ENCODE peak calls at places on chromosomes 11 and 22, in nine cellular contexts. L is stimulated activated CD4-positive, alpha-beta T cell treated with anti-CD3 and anti-CD28 coated beads, Interleukin-12 subunit alpha, Interleukin-12 subunit beta, amount 100 ng/mL, for 4 hours; R is right atrium auricular region; D is naive thymus-derived CD8-positive, alpha-beta T cell; M is COLO829; Z is NCI-H1436; A is spleen; E is A549; S is lung. X is an unnamed sample.

GRCh38 chr22:36373258-36373579 is 14.5 kb downstream of the MYH9 start:
- DNase-seq in L (no peak), D (no peak), S (peak; percentile 84), E (no peak), M (no peak), A (peak; percentile 92), Z (no peak), R (no peak), X (no peak)

GRCh38 chr11:95081412-95081811 is 8.2 kb upstream of the ENDOD1 start:
- DNase-seq in A (no peak), S (no peak), M (no peak), D (no peak), L (no peak), E (no peak), Z (no peak), R (peak; percentile 69), X (no peak)

GRCh38 chr11:60257956-60258722 is 15.2 kb upstream of the MS4A4E start:
- DNase-seq in M (no peak), Z (no peak), A (no peak), E (no peak), R (no peak), L (no peak), S (no peak), D (no peak), X (no peak)

GRCh38 chr11:108368134-108368533 is 99.2 kb downstream of the C11orf65 start:
- DNase-seq in L (no peak), S (no peak), M (no peak), A (no peak), D (no peak), R (no peak), E (no peak), Z (no peak), X (no peak)

GRCh38 chr11:70525006-70525405 is 126.7 kb downstream of the CTTN start:
- DNase-seq in S (no peak), D (no peak), Z (no peak), E (no peak), M (no peak), L (no peak), A (peak; percentile 58), R (no peak), X (no peak)

GRCh38 chr22:23061471-23062280 is 8.6 kb upstream of the GNAZ start:
- DNase-seq in Z (no peak), E (no peak), L (no peak), A (peak; percentile 43), S (no peak), M (no peak), R (peak; percentile 46), D (no peak), X (no peak)

GRCh38 chr11:64848779-64849599 is 4.5 kb upstream of the CDC42BPG start:
- DNase-seq in R (no peak), D (no peak), A (peak; percentile 92), E (no peak), M (no peak), L (no peak), S (no peak), Z (no peak), X (peak; percentile 69)

GRCh38 chr11:118956094-118956846 is at the start of gene UPK2:
- DNase-seq in S (peak; percentile 90), R (peak; percentile 89), D (peak; percentile 88), Z (peak; percentile 85), L (peak; percentile 91), A (peak; percentile 96), M (peak; percentile 89), E (peak; percentile 89), X (peak; percentile 85)

GRCh38 chr22:32995335-32995734 is 62.8 kb downstream of the SYN3 start:
- DNase-seq in E (no peak), M (no peak), L (no peak), Z (no peak), A (no peak), S (no peak), D (no peak), R (peak; percentile 28), X (no peak)

GRCh38 chr11:1134848-1135445 is 22.8 kb upstream of the MUC5AC start:
- DNase-seq in D (no peak), E (no peak), S (no peak), L (no peak), M (no peak), R (no peak), Z (no peak), A (no peak), X (no peak)

GRCh38 chr11:118051611-118052461 is 25.0 kb upstream of the TMPRSS4 start:
- DNase-seq in L (peak; percentile 24), E (no peak), A (no peak), R (no peak), M (no peak), S (no peak), Z (no peak), D (peak; percentile 32), X (peak; percentile 74)

GRCh38 chr11:13535819-13536218 is 40.0 kb upstream of the PTH start:
- DNase-seq in M (no peak), R (no peak), D (no peak), E (no peak), Z (no peak), A (no peak), S (no peak), L (no peak), X (no peak)

GRCh38 chr11:66593303-66593635 is 284 bp downstream of the CCS start:
- DNase-seq in S (no peak), A (no peak), Z (no peak), E (no peak), R (no peak), M (no peak), D (no peak), L (no peak), X (no peak)

GRCh38 chr11:100709233-100709999 is 22.3 kb downstream of the ARHGAP42 start:
- DNase-seq in E (no peak), R (no peak), L (no peak), A (no peak), S (no peak), D (no peak), M (peak; percentile 86), Z (no peak), X (peak; percentile 44)

GRCh38 chr22:37765953-37766566 is 41.7 kb upstream of the GCAT start:
- DNase-seq in A (no peak), E (no peak), Z (no peak), D (no peak), M (no peak), L (no peak), S (no peak), R (no peak), X (no peak)

GRCh38 chr11:104705475-104706195 is 192.6 kb downstream of the CASP12 start:
- DNase-seq in M (no peak), L (peak; percentile 40), S (peak; percentile 49), E (no peak), D (peak; percentile 16), R (peak; percentile 59), Z (no peak), A (peak; percentile 74), X (peak; percentile 87)

GRCh38 chr11:83364500-83365059 is 78.4 kb upstream of the CCDC90B start:
- DNase-seq in L (no peak), D (no peak), Z (no peak), A (no peak), E (no peak), R (no peak), M (no peak), S (no peak), X (no peak)

GRCh38 chr11:77049081-77049480 is 14.9 kb downstream of the B3GNT6 start:
- DNase-seq in D (no peak), Z (no peak), S (no peak), E (no peak), A (no peak), R (no peak), L (no peak), M (no peak), X (no peak)

GRCh38 chr22:31055322-31056159 is 25.6 kb upstream of the SMTN start:
- DNase-seq in A (no peak), D (no peak), Z (peak; percentile 4), M (no peak), S (peak; percentile 90), L (no peak), R (peak; percentile 93), E (peak; percentile 92), X (no peak)

GRCh38 chr11:57335343-57336110 is at the start of gene SSRP1:
- DNase-seq in R (peak; percentile 89), D (peak; percentile 74), M (peak; percentile 84), Z (peak; percentile 84), E (peak; percentile 92), A (peak; percentile 98), S (peak; percentile 87), L (peak; percentile 84), X (peak; percentile 94)

GRCh38 chr11:76769071-76769560 is 14.0 kb upstream of the TSKU start:
- DNase-seq in R (no peak), Z (no peak), M (no peak), L (no peak), S (no peak), A (peak; percentile 75), D (no peak), E (no peak), X (no peak)

GRCh38 chr11:86397351-86397750 is 22.7 kb downstream of the CCDC81 start:
- DNase-seq in S (no peak), R (no peak), M (no peak), D (no peak), E (no peak), Z (no peak), A (no peak), L (no peak), X (no peak)

GRCh38 chr11:115084191-115084590 is 405.9 kb downstream of the NXPE2 start:
- DNase-seq in S (no peak), L (no peak), Z (no peak), R (no peak), D (no peak), M (no peak), E (no peak), A (no peak), X (no peak)

GRCh38 chr11:117544431-117544830 is 216.8 kb downstream of the CEP164 start:
- DNase-seq in M (no peak), E (no peak), L (no peak), D (no peak), A (no peak), Z (no peak), S (no peak), R (no peak), X (no peak)

GRCh38 chr22:20442485-20443284 is 5.1 kb upstream of the SCARF2 start:
- DNase-seq in R (no peak), D (no peak), A (peak; percentile 55), E (no peak), S (no peak), M (no peak), Z (no peak), L (no peak), X (no peak)

GRCh38 chr11:62792193-62792575 is 378 bp upstream of the TMEM223 start:
- DNase-seq in D (no peak), M (no peak), A (peak; percentile 85), Z (no peak), L (no peak), E (no peak), R (no peak), S (no peak), X (no peak)

GRCh38 chr11:1751999-1752906 is 1.9 kb upstream of the IFITM10 start:
- DNase-seq in M (no peak), D (no peak), R (no peak), S (no peak), Z (no peak), A (peak; percentile 80), L (no peak), E (no peak), X (no peak)